ENCODE peak calls at places on chromosome 5, in six cellular contexts. O is neuronal stem cell, I is dorsolateral prefrontal cortex, C is BJ, K is iPS DF 6.9, V is transverse colon. M is an unnamed sample. For H3K27me3, the result is how much of the 10 kb centered on the place peaks cover.

GRCh38 chr5:56669534-56670483 is 145.5 kb upstream of the MAP3K1 start:
- DNase-seq in K (peak), C (no peak), I (no peak), V (peak), O (no peak), M (no peak)

GRCh38 chr5:54547711-54548250 is 30.2 kb downstream of the SNX18 start:
- DNase-seq in K (no peak), V (peak), O (no peak), C (no peak), I (no peak), M (no peak)

GRCh38 chr5:181224390-181225234 is 1.5 kb downstream of the TRIM41 start:
- DNase-seq in K (no peak), V (peak), C (no peak), O (no peak), I (no peak), M (peak)

GRCh38 chr5:122064992-122065391 is 13.1 kb downstream of the LOX start:
- DNase-seq in I (no peak), V (no peak), K (no peak), C (no peak), O (no peak), M (no peak)

GRCh38 chr5:141945511-141946024 is 12.4 kb downstream of the PCDH12 start:
- DNase-seq in K (no peak), O (no peak), I (no peak), V (no peak), C (no peak), M (no peak)

GRCh38 chr5:134100283-134101011 is 14.0 kb upstream of the TCF7 start:
- DNase-seq in C (no peak), K (no peak), V (peak), O (no peak), I (no peak), M (peak)

GRCh38 chr5:75469017-75469416 is 42.4 kb downstream of the CERT1 start:
- DNase-seq in K (no peak), C (no peak), V (no peak), O (no peak), I (no peak), M (no peak)

GRCh38 chr5:6158974-6159863 is 219.1 kb downstream of the MED10 start:
- DNase-seq in C (peak), I (no peak), O (no peak), K (no peak), V (no peak), M (no peak)

GRCh38 chr5:108769352-108769751 is 21.7 kb downstream of the FER start:
- DNase-seq in C (no peak), K (no peak), I (no peak), V (no peak), O (no peak), M (no peak)

GRCh38 chr5:54220230-54221040 is 89.9 kb downstream of the ARL15 start:
- DNase-seq in V (no peak), I (no peak), O (no peak), C (no peak), K (no peak), M (no peak)

DNA sequence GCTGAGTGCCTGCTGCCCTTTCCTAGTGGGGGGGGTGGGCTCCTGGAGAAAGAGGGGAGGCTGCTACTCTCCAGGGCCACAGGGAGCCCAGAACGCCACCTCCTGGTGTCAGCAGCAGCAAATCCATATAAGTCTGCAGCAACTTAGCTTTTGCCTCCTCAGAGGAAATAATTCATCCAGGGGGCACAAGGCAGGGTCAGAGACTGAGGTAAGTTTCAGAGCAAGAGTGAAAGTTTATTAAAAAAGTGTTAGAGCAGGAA is 4.0 kb upstream of the CLPTM1L start:
- DNase-seq in K (no peak), V (no peak), C (no peak), O (no peak), I (no peak), M (no peak)
- H3K4me3 ChIP-seq in K (no peak), V (no peak), C (no peak), O (no peak), I (no peak), M (no peak)

GRCh38 chr5:93246093-93246855 is 334.7 kb downstream of the NR2F1-AS1 start:
- DNase-seq in C (no peak), V (no peak), O (peak), I (no peak), K (no peak), M (no peak)

GRCh38 chr5:93245226-93245625 is 335.8 kb downstream of the NR2F1-AS1 start:
- DNase-seq in C (no peak), O (no peak), I (no peak), V (no peak), K (no peak), M (no peak)

GRCh38 chr5:93247126-93247525 is 333.9 kb downstream of the NR2F1-AS1 start:
- DNase-seq in C (no peak), O (no peak), I (no peak), K (no peak), V (no peak), M (no peak)

GRCh38 chr5:93240228-93240834 is 340.7 kb downstream of the NR2F1-AS1 start:
- DNase-seq in O (no peak), K (no peak), C (no peak), I (no peak), V (no peak), M (no peak)

GRCh38 chr5:93243481-93243880 is 337.5 kb downstream of the NR2F1-AS1 start:
- DNase-seq in I (no peak), V (no peak), K (no peak), O (no peak), C (no peak), M (no peak)
- H3K27me3 ChIP-seq in I (under half), V (under half), K (under half), O (under half), C (under half), M (under half)

GRCh38 chr5:32785639-32786216 is 74.6 kb downstream of the NPR3 start:
- DNase-seq in K (no peak), I (no peak), V (no peak), C (no peak), O (no peak), M (no peak)
- H3K4me3 ChIP-seq in K (no peak), I (no peak), V (no peak), C (no peak), O (no peak), M (no peak)

GRCh38 chr5:144122641-144123040 is 47.8 kb downstream of the YIPF5 start:
- DNase-seq in K (no peak), I (no peak), C (no peak), O (no peak), V (no peak), M (no peak)
- H3K27me3 ChIP-seq in K (under half), I (under half), C (under half), O (under half), V (under half), M (under half)

DNA sequence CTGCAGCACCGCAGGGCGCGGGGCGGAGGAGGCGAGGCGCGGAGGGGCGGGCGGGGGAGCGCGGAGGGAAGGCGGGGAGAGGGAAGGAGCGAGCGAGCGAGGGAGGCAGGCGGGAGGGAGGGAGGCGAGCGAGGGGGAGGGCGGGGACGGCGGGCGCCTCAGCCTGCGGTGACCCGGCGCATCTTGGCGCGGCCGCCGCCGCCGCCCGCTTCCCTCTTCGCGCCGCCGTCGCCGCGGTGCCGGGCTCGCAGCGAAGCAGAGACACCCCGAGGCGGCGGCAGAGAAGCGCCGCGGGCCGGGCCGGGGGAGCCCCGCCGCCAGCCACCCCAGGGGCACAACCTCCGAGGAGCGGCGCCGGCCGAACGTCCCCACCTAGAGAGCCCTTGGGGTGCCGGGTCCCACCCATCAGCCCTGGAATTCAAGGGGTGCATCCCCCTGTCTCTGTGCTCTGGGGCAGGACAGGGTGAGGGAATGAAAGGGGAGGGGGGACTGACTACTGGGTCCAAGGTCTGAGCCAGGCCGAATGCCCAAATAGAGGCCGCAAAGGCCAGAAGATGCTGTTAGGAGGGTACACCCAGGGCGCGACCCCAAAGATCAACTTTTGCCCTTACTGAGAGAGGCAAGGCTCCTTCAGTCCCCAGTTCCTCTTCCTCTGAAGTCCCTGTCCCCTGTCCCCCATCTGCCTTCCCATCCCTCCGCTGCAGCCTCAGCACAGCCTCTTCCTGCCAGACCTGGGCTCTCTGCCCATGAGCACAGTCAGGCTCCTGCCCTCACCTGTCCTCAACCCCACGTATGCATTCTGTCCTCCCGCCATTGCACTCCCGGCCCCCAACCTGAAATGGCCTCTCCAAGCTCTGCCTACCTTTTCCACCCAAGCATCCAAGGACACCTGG is at the start of gene ADAMTS2:
- DNase-seq in K (no peak), C (no peak), V (peak), O (peak), I (peak), M (no peak)
- H3K4me3 ChIP-seq in K (peak), C (peak), V (peak), O (peak), I (peak), M (no peak)

GRCh38 chr5:1765880-1766235 is 33.8 kb downstream of the MRPL36 start:
- DNase-seq in V (no peak), K (no peak), I (no peak), O (no peak), C (no peak), M (no peak)
- H3K27me3 ChIP-seq in V (under half), K (under half), I (half or more), O (under half), C (under half), M (under half)

GRCh38 chr5:150024241-150024984 is 23.9 kb downstream of the HMGXB3 start:
- DNase-seq in V (no peak), C (no peak), O (no peak), K (no peak), I (no peak), M (no peak)
- H3K4me3 ChIP-seq in V (no peak), C (no peak), O (no peak), K (no peak), I (no peak), M (no peak)

GRCh38 chr5:76471994-76472337 is 68.9 kb downstream of the IQGAP2 start:
- DNase-seq in I (no peak), C (no peak), O (no peak), K (no peak), V (no peak), M (no peak)
- H3K27me3 ChIP-seq in I (under half), C (under half), O (under half), K (under half), V (under half), M (under half)

DNA sequence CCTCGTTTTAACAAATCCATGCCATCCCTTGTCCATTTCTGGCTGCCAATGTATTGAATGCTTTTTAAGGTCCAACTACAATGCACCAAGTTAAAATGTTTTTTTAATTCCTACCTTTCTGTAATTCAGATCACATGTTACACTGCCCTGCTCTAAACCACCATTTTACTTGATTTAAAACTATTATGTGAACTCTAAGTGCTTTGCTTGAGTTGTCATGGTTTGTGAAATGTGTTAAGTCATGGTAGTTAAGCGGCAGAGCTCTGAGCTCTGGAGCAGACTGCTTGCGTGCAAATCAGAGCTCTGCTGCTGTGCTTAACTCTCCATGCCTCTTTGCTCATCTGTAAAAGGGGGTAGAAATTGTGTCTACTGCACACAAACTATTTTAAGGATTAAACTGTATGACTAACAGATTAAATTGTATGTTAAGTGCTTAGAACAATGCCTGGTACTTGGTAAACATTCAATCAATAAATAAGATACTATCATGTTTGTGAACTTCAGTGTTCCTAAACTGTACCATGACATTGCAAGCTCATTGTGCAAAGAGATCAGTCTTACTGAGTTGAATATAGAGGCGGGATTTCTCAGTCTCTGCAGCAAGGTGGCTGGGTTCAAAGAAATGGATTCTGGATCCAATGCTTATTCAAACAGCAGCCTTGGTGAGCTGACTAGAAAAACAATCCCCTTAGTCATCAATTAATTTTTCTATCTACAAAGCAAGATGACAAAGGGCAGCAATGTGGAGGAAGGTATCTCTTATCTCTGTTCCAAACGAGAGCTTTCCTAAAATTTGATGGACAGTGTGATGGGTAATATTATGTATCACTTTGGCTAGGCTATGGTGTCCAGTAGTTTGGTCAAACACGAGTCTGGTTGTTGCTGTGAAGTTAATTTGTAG is 16.1 kb upstream of the CMBL start:
- DNase-seq in K (no peak), I (no peak), O (no peak), V (no peak), C (no peak), M (no peak)
- H3K4me3 ChIP-seq in K (no peak), I (no peak), O (no peak), V (no peak), C (no peak), M (no peak)

GRCh38 chr5:62714246-62714645 is 135.6 kb downstream of the LRRC70 start:
- DNase-seq in O (no peak), I (no peak), V (no peak), K (no peak), C (no peak), M (no peak)
- H3K27me3 ChIP-seq in O (under half), I (under half), V (under half), K (under half), C (under half), M (under half)